ENCODE peak calls at places on chromosome 20, in five cellular contexts. M is activated CD4-positive, CD25-positive, alpha-beta regulatory T cell; X is AG09309; J is heart right ventricle; F is ecto neural progenitor cell. R is an unnamed sample.

GRCh38 chr20:62528983-62529891 is 53.4 kb upstream of the GATA5 start:
- DNase-seq in M (no peak), X (no peak), J (no peak), F (no peak), R (no peak)

GRCh38 chr20:62142252-62143117 is 709 bp downstream of the PSMA7 start:
- DNase-seq in M (peak), X (no peak), J (no peak), F (peak), R (no peak)

GRCh38 chr20:53080969-53081871 is 109.1 kb downstream of the TSHZ2 start:
- DNase-seq in M (no peak), X (no peak), J (no peak), F (no peak), R (no peak)

GRCh38 chr20:44765647-44766367 is 20.1 kb downstream of the KCNK15 start:
- DNase-seq in M (no peak), X (no peak), J (no peak), F (no peak), R (no peak)

GRCh38 chr20:46346770-46347169 is 38.5 kb upstream of the CDH22 start:
- DNase-seq in M (no peak), X (no peak), J (no peak), F (no peak), R (no peak)

GRCh38 chr20:63051911-63052310 is 45.1 kb upstream of the BHLHE23 start:
- DNase-seq in M (no peak), X (no peak), J (no peak), F (no peak), R (no peak)

GRCh38 chr20:47490795-47491194 is 10.9 kb upstream of the NCOA3 start:
- DNase-seq in M (no peak), X (no peak), J (no peak), F (no peak), R (no peak)

GRCh38 chr20:53842301-53843099 is 227.9 kb downstream of the BCAS1 start:
- DNase-seq in M (no peak), X (no peak), J (no peak), F (no peak), R (no peak)

GRCh38 chr20:20606046-20606445 is 106.4 kb downstream of the RALGAPA2 start:
- DNase-seq in M (no peak), X (no peak), J (no peak), F (no peak), R (no peak)

GRCh38 chr20:23086931-23087411 is 847 bp upstream of the CD93 start:
- DNase-seq in M (no peak), X (no peak), J (peak), F (no peak), R (no peak)